ENCODE peak calls at places on chromosomes 11 and 22, in five cellular contexts. K is fibroblast of the aortic adventitia; U is CD8-positive, alpha-beta memory T cell; J is gastrocnemius medialis; N is right atrium auricular region. W is an unnamed sample.

GRCh38 chr22:30371981-30372380 is 15.2 kb downstream of the CCDC157 start:
- DNase-seq in U (no peak), J (no peak), K (no peak), N (no peak), W (no peak)

GRCh38 chr11:120471131-120471530 is 40.4 kb upstream of the GRIK4 start:
- DNase-seq in J (no peak), K (peak), U (no peak), N (no peak), W (no peak)

GRCh38 chr22:38956551-38956950 is 858 bp upstream of the APOBEC3A start:
- DNase-seq in N (no peak), K (no peak), J (no peak), U (no peak), W (no peak)

GRCh38 chr11:125090816-125091215 is 20.6 kb downstream of the TMEM218 start:
- DNase-seq in K (no peak), N (peak), U (no peak), J (no peak), W (no peak)

GRCh38 chr11:121814962-121815361 is 301.1 kb downstream of the BLID start:
- DNase-seq in K (peak), U (no peak), J (no peak), N (no peak), W (no peak)

GRCh38 chr11:9565822-9566560 is 7.5 kb upstream of the WEE1 start:
- DNase-seq in J (peak), K (peak), N (peak), U (peak), W (peak)

GRCh38 chr11:108997826-108998225 is 333.0 kb downstream of the DDX10 start:
- DNase-seq in U (no peak), J (no peak), K (no peak), N (no peak), W (no peak)

GRCh38 chr11:132490976-132491375 is 1041.3 kb downstream of the OPCML start:
- DNase-seq in U (no peak), J (no peak), K (no peak), N (no peak), W (no peak)

GRCh38 chr22:43541462-43542407 is 129.9 kb downstream of the MPPED1 start:
- DNase-seq in N (no peak), J (no peak), U (no peak), K (no peak), W (no peak)

GRCh38 chr11:106161775-106162174 is 84.3 kb downstream of the AASDHPPT start:
- DNase-seq in J (no peak), K (no peak), U (no peak), N (no peak), W (no peak)

GRCh38 chr22:22753526-22754267 is 109.3 kb downstream of the GGTLC2 start:
- DNase-seq in J (no peak), U (peak), N (no peak), K (peak), W (peak)

GRCh38 chr11:61949169-61950034 is 749 bp upstream of the BEST1 start:
- DNase-seq in N (peak), J (peak), K (peak), U (no peak), W (no peak)

GRCh38 chr22:43088979-43089717 is at the start of gene TTLL1:
- DNase-seq in N (peak), U (peak), K (peak), J (peak), W (peak)

GRCh38 chr11:107496011-107496410 is 38.4 kb upstream of the CWF19L2 start:
- DNase-seq in U (no peak), K (peak), J (no peak), N (no peak), W (no peak)

GRCh38 chr22:27740192-27740748 is 61.3 kb downstream of the MN1 start:
- DNase-seq in U (no peak), N (no peak), K (no peak), J (no peak), W (no peak)

GRCh38 chr22:27370281-27370680 is 431.3 kb downstream of the MN1 start:
- DNase-seq in N (no peak), J (no peak), U (no peak), K (no peak), W (no peak)

GRCh38 chr11:68436985-68437926 is 23.3 kb upstream of the PPP6R3 start:
- DNase-seq in N (peak), U (no peak), K (peak), J (peak), W (no peak)

GRCh38 chr11:118180300-118180703 is 3.9 kb upstream of the SCN2B start:
- DNase-seq in U (no peak), J (peak), N (peak), K (peak), W (no peak)
- H3K4me3 ChIP-seq in U (no peak), J (no peak), N (no peak), K (no peak), W (no peak)

GRCh38 chr11:46560300-46561025 is 33.4 kb downstream of the AMBRA1 start:
- DNase-seq in J (no peak), K (peak), N (no peak), U (no peak), W (no peak)
- H3K4me3 ChIP-seq in J (peak), K (peak), N (no peak), U (peak), W (peak)

GRCh38 chr11:2988996-2989395 is 3.1 kb downstream of the NAP1L4 start:
- DNase-seq in J (no peak), N (no peak), K (no peak), U (no peak), W (no peak)
- H3K4me3 ChIP-seq in J (no peak), N (no peak), K (peak), U (peak), W (peak)

GRCh38 chr11:214083-214482 is 6.6 kb downstream of the RIC8A start:
- DNase-seq in J (no peak), U (no peak), N (no peak), K (no peak), W (no peak)
- H3K4me3 ChIP-seq in J (no peak), U (no peak), N (no peak), K (no peak), W (no peak)

GRCh38 chr22:24584871-24585411 is 7.9 kb downstream of the LRRC75B start:
- DNase-seq in K (no peak), J (no peak), U (no peak), N (no peak), W (no peak)

GRCh38 chr22:24585461-24585860 is 7.4 kb downstream of the LRRC75B start:
- DNase-seq in N (no peak), K (no peak), J (no peak), U (no peak), W (no peak)

GRCh38 chr22:24582111-24582814 is 10.6 kb downstream of the LRRC75B start:
- DNase-seq in U (no peak), K (peak), N (no peak), J (no peak), W (no peak)

GRCh38 chr22:24583972-24584790 is 8.7 kb downstream of the LRRC75B start:
- DNase-seq in K (no peak), N (no peak), J (no peak), U (no peak), W (no peak)

DNA sequence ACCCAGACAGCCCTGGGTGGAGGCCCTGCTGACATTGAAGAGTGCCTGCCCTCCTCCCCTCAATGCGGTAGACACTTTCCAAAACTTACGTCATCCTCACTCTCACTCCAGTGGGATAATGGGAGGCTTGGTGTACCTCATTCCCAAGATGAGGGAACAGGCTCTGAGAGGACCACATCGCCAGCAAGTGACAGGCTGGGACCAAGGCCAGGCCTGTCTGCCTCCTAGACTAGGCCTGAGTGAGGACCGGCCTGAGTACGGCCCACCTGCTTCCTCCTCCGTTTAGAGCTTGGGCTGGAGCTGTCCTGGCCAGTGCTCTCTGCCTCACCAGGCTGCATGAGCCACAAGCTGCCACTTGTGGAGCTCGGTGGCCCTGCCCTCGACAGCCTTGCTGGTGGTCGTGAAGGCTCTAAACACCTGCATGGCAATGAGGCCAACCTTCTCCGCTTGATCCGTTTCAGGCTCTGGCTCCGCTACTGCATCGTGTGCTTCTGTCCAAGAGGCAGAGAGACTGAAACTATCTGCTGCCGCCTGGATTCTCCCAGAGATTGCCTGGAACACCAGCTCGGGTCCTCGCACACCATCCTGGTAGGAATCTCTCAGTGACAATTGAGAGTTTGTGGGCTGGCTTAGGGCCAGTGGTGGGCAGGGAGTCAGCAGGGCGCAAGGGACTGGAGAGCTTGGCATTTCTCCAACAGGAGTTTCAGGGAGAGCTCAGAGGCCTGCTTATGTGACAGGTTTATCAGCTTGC is 9.5 kb downstream of the LRRC75B start:
- DNase-seq in J (no peak), N (no peak), K (peak), U (no peak), W (no peak)
- H3K4me3 ChIP-seq in J (no peak), N (no peak), K (peak), U (no peak), W (no peak)

GRCh38 chr11:6607190-6607635 is 3.6 kb downstream of the ILK start:
- DNase-seq in N (no peak), U (no peak), J (no peak), K (no peak), W (no peak)
- H3K4me3 ChIP-seq in N (peak), U (no peak), J (peak), K (peak), W (peak)

DNA sequence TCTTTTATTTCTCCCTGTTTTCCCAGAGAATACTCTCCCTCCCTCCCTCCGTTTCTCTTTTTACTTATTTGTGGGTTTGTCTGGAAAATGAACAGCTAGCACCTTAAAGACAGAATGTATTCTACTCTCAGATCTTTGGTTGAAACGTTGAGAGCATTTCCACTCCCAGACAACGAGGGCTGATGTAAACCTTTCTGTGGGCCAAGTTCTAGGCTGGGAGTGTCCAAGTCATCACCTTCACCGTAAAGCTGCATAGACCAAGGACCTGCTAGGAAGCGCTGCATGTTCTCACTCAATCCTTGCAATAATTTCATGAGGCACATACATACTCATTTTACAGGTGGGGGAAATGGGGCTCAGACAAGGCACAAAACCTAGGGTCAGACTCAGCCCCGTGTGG is 32.4 kb downstream of the MYH9 start:
- DNase-seq in N (no peak), K (peak), U (no peak), J (no peak), W (no peak)
- H3K4me3 ChIP-seq in N (no peak), K (peak), U (peak), J (peak), W (no peak)

DNA sequence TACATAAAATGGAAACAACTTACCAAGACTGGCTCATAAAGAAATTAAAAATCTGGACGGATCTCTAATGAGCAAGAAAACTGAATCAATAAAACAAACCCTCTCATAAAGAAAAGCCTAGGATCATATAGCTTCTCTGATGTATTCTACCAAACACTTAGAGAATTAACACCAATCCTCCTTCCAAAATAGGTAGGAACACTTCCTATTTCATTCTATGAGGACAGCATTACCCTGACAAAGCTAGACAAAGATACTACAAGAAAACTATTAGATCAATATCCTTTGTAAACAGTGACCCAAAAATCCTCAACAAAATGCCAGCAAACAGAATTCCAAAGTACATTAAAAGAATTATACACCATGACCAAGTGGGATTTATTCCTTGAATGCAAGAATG is 52.9 kb upstream of the CLTCL1 start:
- DNase-seq in U (no peak), K (no peak), J (no peak), N (no peak), W (no peak)
- H3K4me3 ChIP-seq in U (no peak), K (no peak), J (no peak), N (no peak), W (no peak)